ENCODE peak calls at places on chromosomes 5 and 9, in ten cellular contexts. One of them, this sample, is unnamed.

GRCh38 chr5:43400082-43400481 is 12.1 kb downstream of the CCL28 start:
- DNase-seq in HCT116: no peak
- DNase-seq in uterus: no peak
- DNase-seq in brain microvascular endothelial cell: no peak
- DNase-seq in AG04449: no peak
- DNase-seq in tibial artery: no peak
- DNase-seq in psoas muscle: no peak
- DNase-seq in cardiac muscle cell: no peak
- DNase-seq in AG10803: peak
- DNase-seq in sigmoid colon: no peak
- DNase-seq in this sample: peak

GRCh38 chr9:137035507-137035834 is 3.6 kb upstream of the FUT7 start:
- DNase-seq in HCT116: no peak
- DNase-seq in uterus: no peak
- DNase-seq in brain microvascular endothelial cell: no peak
- DNase-seq in AG04449: no peak
- DNase-seq in tibial artery: no peak
- DNase-seq in psoas muscle: no peak
- DNase-seq in cardiac muscle cell: no peak
- DNase-seq in AG10803: no peak
- DNase-seq in sigmoid colon: no peak
- DNase-seq in this sample: no peak

GRCh38 chr9:101650096-101650495 is 55.3 kb upstream of the PPP3R2 start:
- DNase-seq in HCT116: no peak
- DNase-seq in uterus: no peak
- DNase-seq in brain microvascular endothelial cell: no peak
- DNase-seq in AG04449: no peak
- DNase-seq in tibial artery: no peak
- DNase-seq in psoas muscle: no peak
- DNase-seq in cardiac muscle cell: no peak
- DNase-seq in AG10803: no peak
- DNase-seq in sigmoid colon: no peak
- DNase-seq in this sample: no peak

GRCh38 chr5:1227669-1228068 is 2.5 kb downstream of the SLC6A18 start:
- DNase-seq in HCT116: no peak
- DNase-seq in uterus: no peak
- DNase-seq in brain microvascular endothelial cell: no peak
- DNase-seq in AG04449: no peak
- DNase-seq in tibial artery: no peak
- DNase-seq in psoas muscle: peak
- DNase-seq in cardiac muscle cell: no peak
- DNase-seq in AG10803: peak
- DNase-seq in sigmoid colon: no peak
- DNase-seq in this sample: no peak

GRCh38 chr9:87812375-87813118 is 70.1 kb upstream of the SPATA31E1 start:
- DNase-seq in HCT116: no peak
- DNase-seq in uterus: no peak
- DNase-seq in brain microvascular endothelial cell: peak
- DNase-seq in AG04449: peak
- DNase-seq in tibial artery: no peak
- DNase-seq in psoas muscle: no peak
- DNase-seq in cardiac muscle cell: no peak
- DNase-seq in AG10803: peak
- DNase-seq in sigmoid colon: no peak
- DNase-seq in this sample: peak

GRCh38 chr5:60010328-60010727 is 116.8 kb upstream of the PDE4D start:
- DNase-seq in HCT116: no peak
- DNase-seq in uterus: no peak
- DNase-seq in brain microvascular endothelial cell: no peak
- DNase-seq in AG04449: no peak
- DNase-seq in tibial artery: no peak
- DNase-seq in psoas muscle: no peak
- DNase-seq in cardiac muscle cell: no peak
- DNase-seq in AG10803: no peak
- DNase-seq in sigmoid colon: no peak
- DNase-seq in this sample: no peak

GRCh38 chr5:133499896-133500295 is 112.4 kb downstream of the FSTL4 start:
- DNase-seq in HCT116: no peak
- DNase-seq in uterus: no peak
- DNase-seq in brain microvascular endothelial cell: no peak
- DNase-seq in AG04449: no peak
- DNase-seq in tibial artery: no peak
- DNase-seq in psoas muscle: no peak
- DNase-seq in cardiac muscle cell: no peak
- DNase-seq in AG10803: no peak
- DNase-seq in sigmoid colon: no peak
- DNase-seq in this sample: no peak

GRCh38 chr5:39213437-39214207 is 5.7 kb downstream of the FYB1 start:
- DNase-seq in HCT116: no peak
- DNase-seq in uterus: no peak
- DNase-seq in brain microvascular endothelial cell: no peak
- DNase-seq in AG04449: no peak
- DNase-seq in tibial artery: no peak
- DNase-seq in psoas muscle: no peak
- DNase-seq in cardiac muscle cell: no peak
- DNase-seq in AG10803: no peak
- DNase-seq in sigmoid colon: no peak
- DNase-seq in this sample: no peak

GRCh38 chr9:92763721-92764380 is 782 bp downstream of the BICD2 start:
- DNase-seq in HCT116: no peak
- DNase-seq in uterus: no peak
- DNase-seq in brain microvascular endothelial cell: no peak
- DNase-seq in AG04449: no peak
- DNase-seq in tibial artery: peak
- DNase-seq in psoas muscle: peak
- DNase-seq in cardiac muscle cell: peak
- DNase-seq in AG10803: no peak
- DNase-seq in sigmoid colon: peak
- DNase-seq in this sample: no peak

GRCh38 chr9:18610956-18611355 is 137.0 kb downstream of the ADAMTSL1 start:
- DNase-seq in HCT116: no peak
- DNase-seq in uterus: no peak
- DNase-seq in brain microvascular endothelial cell: no peak
- DNase-seq in AG04449: no peak
- DNase-seq in tibial artery: no peak
- DNase-seq in psoas muscle: no peak
- DNase-seq in cardiac muscle cell: no peak
- DNase-seq in AG10803: no peak
- DNase-seq in sigmoid colon: no peak
- DNase-seq in this sample: no peak

GRCh38 chr5:139707445-139708003 is 59.4 kb downstream of the CXXC5 start:
- DNase-seq in HCT116: no peak
- DNase-seq in uterus: no peak
- DNase-seq in brain microvascular endothelial cell: no peak
- DNase-seq in AG04449: no peak
- DNase-seq in tibial artery: no peak
- DNase-seq in psoas muscle: no peak
- DNase-seq in cardiac muscle cell: no peak
- DNase-seq in AG10803: no peak
- DNase-seq in sigmoid colon: no peak
- DNase-seq in this sample: no peak

GRCh38 chr5:14492341-14492964 is 89.1 kb upstream of the OTULINL start:
- DNase-seq in HCT116: no peak
- DNase-seq in uterus: no peak
- DNase-seq in brain microvascular endothelial cell: no peak
- DNase-seq in AG04449: no peak
- DNase-seq in tibial artery: no peak
- DNase-seq in psoas muscle: no peak
- DNase-seq in cardiac muscle cell: no peak
- DNase-seq in AG10803: no peak
- DNase-seq in sigmoid colon: no peak
- DNase-seq in this sample: no peak

GRCh38 chr5:142386151-142387021 is 61.6 kb upstream of the SPRY4 start:
- DNase-seq in HCT116: no peak
- DNase-seq in uterus: no peak
- DNase-seq in brain microvascular endothelial cell: no peak
- DNase-seq in AG04449: no peak
- DNase-seq in tibial artery: no peak
- DNase-seq in psoas muscle: no peak
- DNase-seq in cardiac muscle cell: no peak
- DNase-seq in AG10803: no peak
- DNase-seq in sigmoid colon: no peak
- DNase-seq in this sample: no peak

GRCh38 chr9:2838356-2838983 is 5.4 kb downstream of the PUM3 start:
- DNase-seq in HCT116: no peak
- DNase-seq in uterus: no peak
- DNase-seq in brain microvascular endothelial cell: no peak
- DNase-seq in AG04449: no peak
- DNase-seq in tibial artery: no peak
- DNase-seq in psoas muscle: no peak
- DNase-seq in cardiac muscle cell: no peak
- DNase-seq in AG10803: peak
- DNase-seq in sigmoid colon: no peak
- DNase-seq in this sample: peak
- H3K4me3 ChIP-seq in HCT116: no peak
- H3K4me3 ChIP-seq in uterus: no peak
- H3K4me3 ChIP-seq in brain microvascular endothelial cell: no peak
- H3K4me3 ChIP-seq in AG04449: no peak
- H3K4me3 ChIP-seq in tibial artery: peak
- H3K4me3 ChIP-seq in psoas muscle: peak
- H3K4me3 ChIP-seq in cardiac muscle cell: no peak
- H3K4me3 ChIP-seq in AG10803: peak
- H3K4me3 ChIP-seq in sigmoid colon: no peak
- H3K4me3 ChIP-seq in this sample: no peak

DNA sequence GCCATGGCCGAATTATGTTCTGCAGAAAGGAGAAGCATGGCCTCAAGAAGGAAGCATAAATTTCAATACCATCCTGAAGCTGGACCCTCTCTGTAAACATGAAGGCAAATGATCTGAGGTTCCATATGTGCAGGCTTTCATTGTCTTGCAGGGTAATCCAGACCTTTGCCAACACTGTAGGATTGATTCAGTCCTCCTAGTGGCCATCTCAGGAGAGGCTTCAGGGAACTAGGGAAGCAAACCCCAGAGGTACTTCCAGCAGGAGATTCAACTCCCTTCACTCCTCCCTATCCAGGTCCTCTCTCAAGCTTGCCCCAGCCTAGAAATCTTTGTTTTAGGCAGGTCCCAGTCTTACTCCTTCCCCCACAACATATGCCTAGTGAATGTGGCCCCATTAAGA is 99.3 kb upstream of the HCN1 start:
- DNase-seq in HCT116: no peak
- DNase-seq in uterus: no peak
- DNase-seq in brain microvascular endothelial cell: no peak
- DNase-seq in AG04449: no peak
- DNase-seq in tibial artery: no peak
- DNase-seq in psoas muscle: no peak
- DNase-seq in cardiac muscle cell: no peak
- DNase-seq in AG10803: no peak
- DNase-seq in sigmoid colon: no peak
- DNase-seq in this sample: no peak
- TF ChIP-seq CTCF in HCT116: peak
- TF ChIP-seq CTCF in uterus: no peak
- TF ChIP-seq CTCF in brain microvascular endothelial cell: no peak
- TF ChIP-seq CTCF in AG04449: no peak
- TF ChIP-seq CTCF in tibial artery: no peak
- TF ChIP-seq CTCF in psoas muscle: no peak
- TF ChIP-seq CTCF in cardiac muscle cell: no peak
- TF ChIP-seq CTCF in AG10803: no peak
- TF ChIP-seq CTCF in sigmoid colon: no peak
- TF ChIP-seq CTCF in this sample: no peak

DNA sequence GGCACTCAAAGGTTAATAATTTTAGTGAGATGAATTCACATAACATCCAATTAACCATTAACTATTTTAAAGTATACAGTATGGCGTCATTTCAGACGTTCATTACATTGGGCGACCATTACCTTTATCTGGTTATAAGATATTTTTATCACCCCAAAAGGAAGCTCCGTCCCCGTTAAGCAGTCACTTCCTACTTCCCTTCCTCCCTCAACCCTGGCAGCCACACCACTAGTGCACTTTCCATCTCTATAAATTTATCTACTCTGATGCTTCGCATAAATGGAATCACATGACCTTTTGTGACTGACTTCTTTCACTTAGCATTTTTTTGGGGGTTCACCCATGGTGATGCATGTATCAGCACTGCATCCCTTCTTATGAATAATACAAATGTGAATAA is 168.3 kb upstream of the PUM3 start:
- DNase-seq in HCT116: no peak
- DNase-seq in uterus: no peak
- DNase-seq in brain microvascular endothelial cell: no peak
- DNase-seq in AG04449: no peak
- DNase-seq in tibial artery: no peak
- DNase-seq in psoas muscle: no peak
- DNase-seq in cardiac muscle cell: no peak
- DNase-seq in AG10803: no peak
- DNase-seq in sigmoid colon: no peak
- DNase-seq in this sample: no peak
- H3K4me3 ChIP-seq in HCT116: no peak
- H3K4me3 ChIP-seq in uterus: no peak
- H3K4me3 ChIP-seq in brain microvascular endothelial cell: no peak
- H3K4me3 ChIP-seq in AG04449: no peak
- H3K4me3 ChIP-seq in tibial artery: no peak
- H3K4me3 ChIP-seq in psoas muscle: no peak
- H3K4me3 ChIP-seq in cardiac muscle cell: no peak
- H3K4me3 ChIP-seq in AG10803: no peak
- H3K4me3 ChIP-seq in sigmoid colon: no peak
- H3K4me3 ChIP-seq in this sample: no peak

DNA sequence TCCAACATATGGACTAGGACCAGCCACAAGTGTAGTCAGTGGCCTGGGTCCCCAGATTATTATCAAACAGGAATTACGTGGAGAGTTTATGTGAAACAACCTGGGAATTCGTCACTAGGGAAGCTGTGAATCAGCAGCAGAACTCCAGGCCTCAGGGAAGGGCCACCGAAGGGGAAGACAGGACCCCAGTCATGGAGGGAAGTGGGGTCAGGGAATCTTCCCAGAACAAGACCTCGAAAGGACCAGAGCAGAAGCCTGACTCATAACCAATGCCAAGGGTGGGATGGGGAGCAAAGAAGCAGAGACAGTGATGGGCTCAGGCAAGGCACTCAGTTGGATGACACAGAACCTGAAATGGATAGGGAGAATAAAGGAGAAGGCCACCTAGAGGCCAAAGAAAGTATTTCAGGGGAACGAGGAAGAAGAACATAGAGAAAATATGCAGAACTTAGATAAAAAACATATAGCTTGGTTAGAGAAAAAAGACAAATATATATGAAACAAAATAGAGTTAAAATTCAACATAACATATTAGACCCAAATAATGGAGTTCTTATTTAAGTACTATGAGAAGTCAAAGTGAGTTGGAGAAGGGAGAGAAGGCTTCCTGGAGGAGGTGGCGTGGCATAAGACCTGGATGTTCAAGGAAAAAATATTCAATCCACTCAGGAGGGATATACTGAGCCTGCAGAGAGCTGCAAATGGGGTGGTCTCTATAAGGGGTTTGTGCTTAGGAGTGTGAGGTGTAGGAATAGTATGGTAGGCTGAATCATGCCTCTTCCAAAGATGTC is 66.7 kb upstream of the CAST start:
- DNase-seq in HCT116: no peak
- DNase-seq in uterus: no peak
- DNase-seq in brain microvascular endothelial cell: no peak
- DNase-seq in AG04449: no peak
- DNase-seq in tibial artery: no peak
- DNase-seq in psoas muscle: no peak
- DNase-seq in cardiac muscle cell: no peak
- DNase-seq in AG10803: no peak
- DNase-seq in sigmoid colon: no peak
- DNase-seq in this sample: no peak
- TF ChIP-seq CTCF in HCT116: peak
- TF ChIP-seq CTCF in uterus: no peak
- TF ChIP-seq CTCF in brain microvascular endothelial cell: peak
- TF ChIP-seq CTCF in AG04449: peak
- TF ChIP-seq CTCF in tibial artery: peak
- TF ChIP-seq CTCF in psoas muscle: no peak
- TF ChIP-seq CTCF in cardiac muscle cell: peak
- TF ChIP-seq CTCF in AG10803: peak
- TF ChIP-seq CTCF in sigmoid colon: no peak
- TF ChIP-seq CTCF in this sample: peak

GRCh38 chr5:82467006-82467561 is 188.9 kb upstream of the RPS23 start:
- DNase-seq in HCT116: no peak
- DNase-seq in uterus: peak
- DNase-seq in brain microvascular endothelial cell: peak
- DNase-seq in AG04449: no peak
- DNase-seq in tibial artery: peak
- DNase-seq in psoas muscle: no peak
- DNase-seq in cardiac muscle cell: no peak
- DNase-seq in AG10803: peak
- DNase-seq in sigmoid colon: no peak
- DNase-seq in this sample: peak
- H3K4me3 ChIP-seq in HCT116: no peak
- H3K4me3 ChIP-seq in uterus: no peak
- H3K4me3 ChIP-seq in brain microvascular endothelial cell: no peak
- H3K4me3 ChIP-seq in AG04449: no peak
- H3K4me3 ChIP-seq in tibial artery: peak
- H3K4me3 ChIP-seq in psoas muscle: peak
- H3K4me3 ChIP-seq in cardiac muscle cell: no peak
- H3K4me3 ChIP-seq in AG10803: peak
- H3K4me3 ChIP-seq in sigmoid colon: no peak
- H3K4me3 ChIP-seq in this sample: peak